ENCODE peak calls at places on chromosomes 1 and 21, in five cellular contexts. J, P, M, X and H are unnamed samples.

GRCh38 chr1:233183226-233184020 is 112.1 kb downstream of the PCNX2 start:
- DNase-seq in X (no peak), J (no peak), M (no peak), P (no peak), H (peak)

GRCh38 chr21:15224346-15225086 is 159.7 kb upstream of the NRIP1 start:
- DNase-seq in M (no peak), P (no peak), J (no peak), X (no peak), H (peak)

GRCh38 chr1:12342261-12343003 is 112.6 kb downstream of the VPS13D start:
- DNase-seq in X (no peak), M (no peak), J (peak), P (no peak), H (no peak)

GRCh38 chr1:28313710-28314510 is 14.9 kb upstream of the MED18 start:
- DNase-seq in M (no peak), P (no peak), J (peak), X (no peak), H (peak)

GRCh38 chr1:205575294-205575885 is 56.4 kb downstream of the ELK4 start:
- DNase-seq in P (no peak), M (no peak), X (no peak), J (no peak), H (no peak)

GRCh38 chr21:40845621-40846020 is 1.3 kb downstream of the DSCAM start:
- DNase-seq in X (no peak), P (no peak), J (no peak), M (no peak), H (peak)

GRCh38 chr1:61588736-61589381 is 136.1 kb downstream of the TM2D1 start:
- DNase-seq in J (peak), M (peak), X (no peak), P (peak), H (peak)

GRCh38 chr1:17874231-17874630 is 119.1 kb downstream of the ACTL8 start:
- DNase-seq in J (no peak), X (no peak), M (no peak), P (no peak), H (peak)

GRCh38 chr1:68111804-68112436 is 61.5 kb upstream of the DIRAS3 start:
- DNase-seq in J (peak), X (no peak), M (no peak), P (peak), H (peak)

GRCh38 chr21:38048241-38048640 is 132.0 kb upstream of the KCNJ6 start:
- DNase-seq in M (no peak), P (no peak), J (no peak), X (no peak), H (no peak)

GRCh38 chr1:205782627-205783470 is 7.6 kb upstream of the RAB29 start:
- DNase-seq in X (no peak), M (no peak), P (no peak), J (peak), H (no peak)

GRCh38 chr1:227437495-227438008 is 119.3 kb upstream of the CDC42BPA start:
- DNase-seq in J (no peak), P (no peak), M (no peak), X (no peak), H (peak)

GRCh38 chr1:20981903-20982695 is 194.6 kb downstream of the EIF4G3 start:
- DNase-seq in M (no peak), J (no peak), P (no peak), X (no peak), H (peak)

GRCh38 chr1:152869808-152870419 is 8.2 kb upstream of the SMCP start:
- DNase-seq in P (peak), M (peak), X (peak), J (peak), H (peak)

GRCh38 chr1:57832616-57833015 is 408.8 kb upstream of the DAB1 start:
- DNase-seq in M (no peak), J (no peak), X (no peak), P (no peak), H (no peak)

GRCh38 chr1:22114083-22115012 is 28.5 kb downstream of the WNT4 start:
- DNase-seq in M (no peak), J (no peak), X (no peak), P (no peak), H (no peak)

GRCh38 chr1:100972185-100972584 is 53.4 kb downstream of the DPH5 start:
- DNase-seq in J (no peak), P (no peak), X (no peak), M (no peak), H (peak)

GRCh38 chr1:178155478-178156255 is 61.8 kb downstream of the RASAL2 start:
- DNase-seq in J (no peak), X (no peak), M (no peak), P (no peak), H (peak)

GRCh38 chr1:172719694-172720138 is 60.8 kb downstream of the FASLG start:
- DNase-seq in M (no peak), P (peak), J (no peak), X (no peak), H (peak)

GRCh38 chr21:43585924-43586411 is 73.3 kb downstream of the HSF2BP start:
- DNase-seq in P (peak), J (peak), M (no peak), X (no peak), H (peak)

GRCh38 chr1:89622895-89623294 is 10.0 kb upstream of the LRRC8C start:
- DNase-seq in M (no peak), J (no peak), P (no peak), X (no peak), H (peak)

GRCh38 chr1:24927886-24928630 is 2.0 kb downstream of the RUNX3 start:
- DNase-seq in J (no peak), P (no peak), M (no peak), X (no peak), H (no peak)

GRCh38 chr1:228368801-228369607 is 37.6 kb downstream of the TRIM11 start:
- DNase-seq in J (no peak), P (no peak), X (no peak), M (no peak), H (no peak)

GRCh38 chr1:27604579-27605299 is 795 bp upstream of the AHDC1 start:
- DNase-seq in X (no peak), M (no peak), P (peak), J (no peak), H (peak)

GRCh38 chr1:10378071-10378841 is 20.6 kb upstream of the PGD start:
- DNase-seq in J (no peak), M (no peak), X (no peak), P (no peak), H (peak)

GRCh38 chr1:157045251-157046218 is at the start of gene ARHGEF11:
- DNase-seq in X (no peak), J (peak), M (no peak), P (peak), H (peak)

GRCh38 chr1:43435146-43436145 is 18.3 kb downstream of the HYI start:
- DNase-seq in J (no peak), P (no peak), M (no peak), X (no peak), H (peak)

GRCh38 chr1:36083635-36084501 is at the start of gene TEKT2:
- DNase-seq in M (no peak), X (no peak), P (peak), J (peak), H (peak)

GRCh38 chr1:113976609-113977278 is 2.5 kb upstream of the OLFML3 start:
- DNase-seq in M (no peak), P (no peak), J (peak), X (no peak), H (peak)

GRCh38 chr1:36178479-36179219 is 22.7 kb downstream of the MAP7D1 start:
- DNase-seq in P (peak), X (no peak), J (no peak), M (no peak), H (no peak)

GRCh38 chr1:53328490-53329182 is 766 bp upstream of the LRP8 start:
- DNase-seq in P (no peak), M (no peak), J (no peak), X (no peak), H (peak)

GRCh38 chr1:62131093-62131725 is 63.4 kb upstream of the L1TD1 start:
- DNase-seq in J (peak), X (no peak), M (no peak), P (peak), H (peak)

GRCh38 chr1:167663002-167663772 is 33.2 kb downstream of the RCSD1 start:
- DNase-seq in M (no peak), P (no peak), J (no peak), X (no peak), H (peak)

GRCh38 chr1:13543927-13544556 is 30.2 kb upstream of the LRRC38 start:
- DNase-seq in J (peak), P (peak), X (no peak), M (no peak), H (no peak)